ENCODE peak calls at places on chromosomes 1 and 21, in six cellular contexts. One of them, this sample, is unnamed.

GRCh38 chr1:59926381-59927243 is at the start of gene CYP2J2:
- DNase-seq in endodermal cell: peak
- DNase-seq in neural progenitor cell: peak
- DNase-seq in left ventricle myocardium inferior: peak
- DNase-seq in Karpas-422: no peak
- DNase-seq in Peyer's patch: peak
- DNase-seq in this sample: peak

GRCh38 chr1:240491156-240491555 is 120.8 kb downstream of the GREM2 start:
- DNase-seq in endodermal cell: peak
- DNase-seq in Karpas-422: no peak
- DNase-seq in Peyer's patch: no peak
- DNase-seq in neural progenitor cell: no peak
- DNase-seq in left ventricle myocardium inferior: no peak
- DNase-seq in this sample: no peak

GRCh38 chr1:16967095-16967567 is 13.3 kb downstream of the MFAP2 start:
- DNase-seq in endodermal cell: no peak
- DNase-seq in Peyer's patch: no peak
- DNase-seq in left ventricle myocardium inferior: peak
- DNase-seq in neural progenitor cell: no peak
- DNase-seq in Karpas-422: no peak
- DNase-seq in this sample: no peak

GRCh38 chr1:67355745-67356424 is 48.2 kb downstream of the IL12RB2 start:
- DNase-seq in Peyer's patch: no peak
- DNase-seq in neural progenitor cell: no peak
- DNase-seq in Karpas-422: no peak
- DNase-seq in left ventricle myocardium inferior: no peak
- DNase-seq in endodermal cell: no peak
- DNase-seq in this sample: no peak

GRCh38 chr1:192545781-192546521 is 29.6 kb upstream of the RGS1 start:
- DNase-seq in Karpas-422: peak
- DNase-seq in Peyer's patch: no peak
- DNase-seq in left ventricle myocardium inferior: no peak
- DNase-seq in endodermal cell: no peak
- DNase-seq in neural progenitor cell: no peak
- DNase-seq in this sample: no peak

GRCh38 chr1:229058716-229059115 is 212.2 kb upstream of the RAB4A start:
- DNase-seq in endodermal cell: no peak
- DNase-seq in Peyer's patch: no peak
- DNase-seq in left ventricle myocardium inferior: no peak
- DNase-seq in neural progenitor cell: no peak
- DNase-seq in Karpas-422: no peak
- DNase-seq in this sample: no peak

GRCh38 chr1:93332368-93332767 is 13.3 kb upstream of the DR1 start:
- DNase-seq in left ventricle myocardium inferior: no peak
- DNase-seq in Peyer's patch: no peak
- DNase-seq in endodermal cell: no peak
- DNase-seq in neural progenitor cell: no peak
- DNase-seq in Karpas-422: no peak
- DNase-seq in this sample: no peak

GRCh38 chr1:160942926-160943325 is 11.7 kb downstream of the ITLN2 start:
- DNase-seq in endodermal cell: peak
- DNase-seq in Karpas-422: no peak
- DNase-seq in Peyer's patch: no peak
- DNase-seq in left ventricle myocardium inferior: no peak
- DNase-seq in neural progenitor cell: peak
- DNase-seq in this sample: peak

GRCh38 chr1:6600410-6601048 is 2.1 kb downstream of the KLHL21 start:
- DNase-seq in Karpas-422: peak
- DNase-seq in Peyer's patch: no peak
- DNase-seq in neural progenitor cell: peak
- DNase-seq in left ventricle myocardium inferior: no peak
- DNase-seq in endodermal cell: no peak
- DNase-seq in this sample: peak

GRCh38 chr1:73998348-73998959 is 199.5 kb downstream of the LRRIQ3 start:
- DNase-seq in Karpas-422: peak
- DNase-seq in neural progenitor cell: peak
- DNase-seq in endodermal cell: no peak
- DNase-seq in Peyer's patch: no peak
- DNase-seq in left ventricle myocardium inferior: no peak
- DNase-seq in this sample: no peak

GRCh38 chr1:27601771-27602509 is 2.0 kb downstream of the AHDC1 start:
- DNase-seq in neural progenitor cell: peak
- DNase-seq in endodermal cell: peak
- DNase-seq in left ventricle myocardium inferior: peak
- DNase-seq in Peyer's patch: no peak
- DNase-seq in Karpas-422: no peak
- DNase-seq in this sample: no peak

GRCh38 chr1:89823679-89824292 is 3.0 kb downstream of the LRRC8D start:
- DNase-seq in left ventricle myocardium inferior: no peak
- DNase-seq in Peyer's patch: no peak
- DNase-seq in endodermal cell: no peak
- DNase-seq in Karpas-422: no peak
- DNase-seq in neural progenitor cell: no peak
- DNase-seq in this sample: no peak

GRCh38 chr1:192401832-192402231 is 85.0 kb downstream of the RGS21 start:
- DNase-seq in Peyer's patch: no peak
- DNase-seq in neural progenitor cell: no peak
- DNase-seq in Karpas-422: no peak
- DNase-seq in left ventricle myocardium inferior: no peak
- DNase-seq in endodermal cell: no peak
- DNase-seq in this sample: no peak

GRCh38 chr1:100516854-100517253 is 21.1 kb upstream of the GPR88 start:
- DNase-seq in Karpas-422: no peak
- DNase-seq in Peyer's patch: no peak
- DNase-seq in left ventricle myocardium inferior: no peak
- DNase-seq in neural progenitor cell: no peak
- DNase-seq in endodermal cell: no peak
- DNase-seq in this sample: no peak

GRCh38 chr1:153355445-153356071 is 2.1 kb upstream of the S100A9 start:
- DNase-seq in neural progenitor cell: peak
- DNase-seq in endodermal cell: peak
- DNase-seq in Karpas-422: peak
- DNase-seq in left ventricle myocardium inferior: peak
- DNase-seq in Peyer's patch: no peak
- DNase-seq in this sample: peak

GRCh38 chr1:36766481-36766880 is 267.8 kb downstream of the GRIK3 start:
- DNase-seq in left ventricle myocardium inferior: no peak
- DNase-seq in Karpas-422: no peak
- DNase-seq in endodermal cell: peak
- DNase-seq in Peyer's patch: no peak
- DNase-seq in neural progenitor cell: no peak
- DNase-seq in this sample: no peak

GRCh38 chr1:39632491-39633417 is 6.7 kb downstream of the HEYL start:
- DNase-seq in left ventricle myocardium inferior: peak
- DNase-seq in neural progenitor cell: peak
- DNase-seq in endodermal cell: peak
- DNase-seq in Karpas-422: no peak
- DNase-seq in Peyer's patch: peak
- DNase-seq in this sample: peak

GRCh38 chr1:100536031-100536430 is 1.9 kb upstream of the GPR88 start:
- DNase-seq in Karpas-422: no peak
- DNase-seq in left ventricle myocardium inferior: no peak
- DNase-seq in Peyer's patch: no peak
- DNase-seq in endodermal cell: no peak
- DNase-seq in neural progenitor cell: no peak
- DNase-seq in this sample: no peak

GRCh38 chr21:44000360-44000759 is 11.7 kb upstream of the TRAPPC10 start:
- DNase-seq in endodermal cell: no peak
- DNase-seq in Karpas-422: no peak
- DNase-seq in left ventricle myocardium inferior: no peak
- DNase-seq in Peyer's patch: peak
- DNase-seq in neural progenitor cell: no peak
- DNase-seq in this sample: no peak

GRCh38 chr1:175572932-175573871 is 170.2 kb downstream of the TNR start:
- DNase-seq in endodermal cell: no peak
- DNase-seq in Peyer's patch: no peak
- DNase-seq in left ventricle myocardium inferior: no peak
- DNase-seq in neural progenitor cell: no peak
- DNase-seq in Karpas-422: no peak
- DNase-seq in this sample: peak

GRCh38 chr1:154747841-154748766 is 122.0 kb downstream of the KCNN3 start:
- DNase-seq in Karpas-422: no peak
- DNase-seq in left ventricle myocardium inferior: peak
- DNase-seq in Peyer's patch: no peak
- DNase-seq in neural progenitor cell: peak
- DNase-seq in endodermal cell: peak
- DNase-seq in this sample: peak

GRCh38 chr1:33456302-33456886 is 16.1 kb upstream of the ZSCAN20 start:
- DNase-seq in endodermal cell: no peak
- DNase-seq in left ventricle myocardium inferior: peak
- DNase-seq in Peyer's patch: no peak
- DNase-seq in neural progenitor cell: no peak
- DNase-seq in Karpas-422: no peak
- DNase-seq in this sample: no peak

GRCh38 chr1:228911225-228911624 is 175.9 kb downstream of the RHOU start:
- DNase-seq in endodermal cell: peak
- DNase-seq in Karpas-422: no peak
- DNase-seq in left ventricle myocardium inferior: no peak
- DNase-seq in Peyer's patch: no peak
- DNase-seq in neural progenitor cell: peak
- DNase-seq in this sample: peak

GRCh38 chr1:39410915-39411436 is 80.5 kb upstream of the BMP8A start:
- DNase-seq in endodermal cell: peak
- DNase-seq in neural progenitor cell: peak
- DNase-seq in Peyer's patch: peak
- DNase-seq in Karpas-422: peak
- DNase-seq in left ventricle myocardium inferior: peak
- DNase-seq in this sample: peak

GRCh38 chr1:3072948-3073519 is 4.0 kb downstream of the PRDM16 start:
- DNase-seq in Peyer's patch: no peak
- DNase-seq in left ventricle myocardium inferior: no peak
- DNase-seq in Karpas-422: no peak
- DNase-seq in neural progenitor cell: no peak
- DNase-seq in endodermal cell: no peak
- DNase-seq in this sample: no peak

GRCh38 chr1:3072178-3072947 is 3.4 kb downstream of the PRDM16 start:
- DNase-seq in left ventricle myocardium inferior: peak
- DNase-seq in endodermal cell: no peak
- DNase-seq in Karpas-422: no peak
- DNase-seq in neural progenitor cell: peak
- DNase-seq in Peyer's patch: no peak
- DNase-seq in this sample: no peak

GRCh38 chr1:3074800-3075199 is 5.8 kb downstream of the PRDM16 start:
- DNase-seq in Karpas-422: no peak
- DNase-seq in neural progenitor cell: no peak
- DNase-seq in left ventricle myocardium inferior: no peak
- DNase-seq in endodermal cell: no peak
- DNase-seq in Peyer's patch: no peak
- DNase-seq in this sample: no peak

GRCh38 chr1:3074297-3074741 is 5.3 kb downstream of the PRDM16 start:
- DNase-seq in neural progenitor cell: peak
- DNase-seq in Karpas-422: no peak
- DNase-seq in Peyer's patch: no peak
- DNase-seq in left ventricle myocardium inferior: no peak
- DNase-seq in endodermal cell: no peak
- DNase-seq in this sample: peak

GRCh38 chr1:3073520-3074296 is 4.7 kb downstream of the PRDM16 start:
- DNase-seq in neural progenitor cell: peak
- DNase-seq in left ventricle myocardium inferior: no peak
- DNase-seq in endodermal cell: peak
- DNase-seq in Karpas-422: no peak
- DNase-seq in Peyer's patch: no peak
- DNase-seq in this sample: no peak
- H3K4me3 ChIP-seq in neural progenitor cell: peak
- H3K4me3 ChIP-seq in left ventricle myocardium inferior: peak
- H3K4me3 ChIP-seq in endodermal cell: peak
- H3K4me3 ChIP-seq in Karpas-422: no peak
- H3K4me3 ChIP-seq in Peyer's patch: peak
- H3K4me3 ChIP-seq in this sample: peak

DNA sequence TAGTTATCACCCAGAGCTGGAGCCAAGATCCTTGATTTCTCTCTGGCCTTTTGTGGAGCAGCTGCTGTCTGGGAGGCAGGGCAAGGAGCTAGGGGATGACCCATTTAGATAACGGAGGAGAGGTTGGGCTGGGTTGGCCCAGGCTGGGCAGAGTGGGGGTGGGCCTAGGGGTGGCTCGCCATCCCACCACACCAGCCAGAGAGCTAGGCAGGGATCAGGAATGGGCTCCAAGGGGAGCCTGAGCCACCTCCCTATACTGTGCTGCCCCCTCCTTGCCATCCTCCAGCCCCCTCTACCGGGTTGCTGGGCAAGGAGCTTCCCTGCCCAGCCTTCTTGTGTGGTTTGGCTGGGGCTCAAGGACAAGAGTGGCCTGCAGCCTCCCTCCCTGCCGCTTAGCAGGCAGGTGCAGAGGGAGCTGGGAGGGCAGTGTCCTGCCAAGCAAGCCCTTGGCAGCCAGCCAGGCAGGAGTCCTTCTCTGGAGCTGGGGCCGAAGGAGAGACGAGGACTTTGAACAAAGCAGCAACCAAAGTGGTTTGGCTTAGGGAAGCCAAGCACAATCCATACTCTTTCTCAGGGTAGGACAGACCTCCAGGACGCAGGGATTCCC is 4.1 kb downstream of the NUAK2 start:
- DNase-seq in endodermal cell: no peak
- DNase-seq in left ventricle myocardium inferior: peak
- DNase-seq in Karpas-422: no peak
- DNase-seq in Peyer's patch: peak
- DNase-seq in neural progenitor cell: no peak
- DNase-seq in this sample: peak
- H3K4me3 ChIP-seq in endodermal cell: peak
- H3K4me3 ChIP-seq in left ventricle myocardium inferior: no peak
- H3K4me3 ChIP-seq in Karpas-422: no peak
- H3K4me3 ChIP-seq in Peyer's patch: peak
- H3K4me3 ChIP-seq in neural progenitor cell: peak
- H3K4me3 ChIP-seq in this sample: no peak

GRCh38 chr1:41931578-41931977 is 12.9 kb upstream of the HIVEP3 start:
- DNase-seq in left ventricle myocardium inferior: no peak
- DNase-seq in neural progenitor cell: no peak
- DNase-seq in Karpas-422: no peak
- DNase-seq in endodermal cell: no peak
- DNase-seq in Peyer's patch: no peak
- DNase-seq in this sample: no peak

GRCh38 chr1:41939194-41939593 is 20.5 kb upstream of the HIVEP3 start:
- DNase-seq in left ventricle myocardium inferior: no peak
- DNase-seq in Peyer's patch: no peak
- DNase-seq in Karpas-422: no peak
- DNase-seq in endodermal cell: peak
- DNase-seq in neural progenitor cell: peak
- DNase-seq in this sample: no peak

GRCh38 chr1:41933106-41933505 is 14.4 kb upstream of the HIVEP3 start:
- DNase-seq in Karpas-422: no peak
- DNase-seq in Peyer's patch: no peak
- DNase-seq in left ventricle myocardium inferior: no peak
- DNase-seq in neural progenitor cell: no peak
- DNase-seq in endodermal cell: no peak
- DNase-seq in this sample: no peak

GRCh38 chr1:41935226-41935625 is 16.5 kb upstream of the HIVEP3 start:
- DNase-seq in Peyer's patch: no peak
- DNase-seq in endodermal cell: no peak
- DNase-seq in Karpas-422: no peak
- DNase-seq in neural progenitor cell: no peak
- DNase-seq in left ventricle myocardium inferior: no peak
- DNase-seq in this sample: no peak

GRCh38 chr1:41936107-41936506 is 17.4 kb upstream of the HIVEP3 start:
- DNase-seq in Peyer's patch: no peak
- DNase-seq in neural progenitor cell: no peak
- DNase-seq in left ventricle myocardium inferior: no peak
- DNase-seq in Karpas-422: no peak
- DNase-seq in endodermal cell: no peak
- DNase-seq in this sample: no peak
- H3K4me3 ChIP-seq in Peyer's patch: no peak
- H3K4me3 ChIP-seq in neural progenitor cell: no peak
- H3K4me3 ChIP-seq in left ventricle myocardium inferior: no peak
- H3K4me3 ChIP-seq in Karpas-422: no peak
- H3K4me3 ChIP-seq in endodermal cell: no peak
- H3K4me3 ChIP-seq in this sample: no peak

GRCh38 chr1:156750191-156750931 is 1.1 kb downstream of the HDGF start:
- DNase-seq in Karpas-422: peak
- DNase-seq in endodermal cell: peak
- DNase-seq in left ventricle myocardium inferior: no peak
- DNase-seq in neural progenitor cell: peak
- DNase-seq in Peyer's patch: peak
- DNase-seq in this sample: peak
- H3K4me3 ChIP-seq in Karpas-422: peak
- H3K4me3 ChIP-seq in endodermal cell: peak
- H3K4me3 ChIP-seq in left ventricle myocardium inferior: peak
- H3K4me3 ChIP-seq in neural progenitor cell: peak
- H3K4me3 ChIP-seq in Peyer's patch: peak
- H3K4me3 ChIP-seq in this sample: peak

This sample was measured in WERI-Rb-1.